ENCODE peak calls at places on chromosome 19, in four cellular contexts. H is endothelial cell of umbilical vein, Z is upper lobe of left lung, R is SK-N-SH. L is an unnamed sample.

GRCh38 chr19:42455621-42456081 is 12.9 kb upstream of the CXCL17 start:
- DNase-seq in Z (no peak), H (no peak), R (no peak), L (no peak)

GRCh38 chr19:42392165-42392564 is 2.1 kb upstream of the CNFN start:
- DNase-seq in H (no peak), Z (no peak), R (no peak), L (no peak)

GRCh38 chr19:14114854-14115253 is 2.7 kb downstream of the PRKACA start:
- DNase-seq in H (no peak), R (peak; percentile 60), Z (peak; percentile 67), L (peak; percentile 91)

GRCh38 chr19:5637971-5638370 is 15.1 kb downstream of the SAFB start:
- DNase-seq in R (no peak), Z (no peak), H (no peak), L (no peak)

GRCh38 chr19:35977446-35978222 is 17.4 kb upstream of the SDHAF1 start:
- DNase-seq in R (peak; percentile 59), Z (no peak), H (no peak), L (no peak)

GRCh38 chr19:45528149-45528743 is 21.0 kb downstream of the VASP start:
- DNase-seq in H (no peak), Z (no peak), R (no peak), L (no peak)

GRCh38 chr19:2302319-2303208 is 5.4 kb downstream of the LINGO3 start:
- DNase-seq in R (no peak), Z (peak; percentile 49), H (peak; percentile 36), L (peak; percentile 87)

GRCh38 chr19:17741456-17741855 is 9.8 kb upstream of the FCHO1 start:
- DNase-seq in Z (no peak), R (no peak), H (no peak), L (no peak)

GRCh38 chr19:34259367-34259865 is 5.1 kb downstream of the GARRE1 start:
- DNase-seq in Z (no peak), H (no peak), R (no peak), L (no peak)

GRCh38 chr19:13441810-13442512 is 64.3 kb downstream of the CACNA1A start:
- DNase-seq in H (peak; percentile 39), Z (no peak), R (no peak), L (no peak)

GRCh38 chr19:2375341-2376121 is 15.5 kb downstream of the TMPRSS9 start:
- DNase-seq in R (no peak), H (no peak), Z (no peak), L (no peak)

GRCh38 chr19:7602240-7602934 is 6.7 kb downstream of the CAMSAP3 start:
- DNase-seq in R (peak; percentile 12), Z (peak; percentile 75), H (no peak), L (no peak)

GRCh38 chr19:45640849-45641273 is 1.7 kb upstream of the EML2 start:
- DNase-seq in H (no peak), Z (peak; percentile 33), R (no peak), L (peak; percentile 83)

GRCh38 chr19:32866061-32866460 is 3.5 kb downstream of the SLC7A9 start:
- DNase-seq in R (no peak), Z (no peak), H (no peak), L (peak; percentile 51)

GRCh38 chr19:4225902-4226301 is 3.4 kb upstream of the EBI3 start:
- DNase-seq in Z (no peak), H (no peak), R (no peak), L (no peak)

GRCh38 chr19:16661480-16662034 is 618 bp downstream of the TMEM38A start:
- DNase-seq in H (no peak), Z (peak; percentile 27), R (peak; percentile 36), L (no peak)

GRCh38 chr19:15372470-15372869 is 7.1 kb downstream of the AKAP8 start:
- DNase-seq in Z (no peak), H (no peak), R (no peak), L (no peak)

GRCh38 chr19:15374105-15374651 is 5.4 kb downstream of the AKAP8 start:
- DNase-seq in Z (no peak), H (no peak), R (peak; percentile 26), L (peak; percentile 70)

GRCh38 chr19:15372891-15373301 is 6.7 kb downstream of the AKAP8 start:
- DNase-seq in R (peak; percentile 21), Z (no peak), H (no peak), L (peak; percentile 72)

GRCh38 chr19:15373644-15374043 is 5.9 kb downstream of the AKAP8 start:
- DNase-seq in Z (no peak), R (peak; percentile 25), H (no peak), L (peak; percentile 59)

DNA sequence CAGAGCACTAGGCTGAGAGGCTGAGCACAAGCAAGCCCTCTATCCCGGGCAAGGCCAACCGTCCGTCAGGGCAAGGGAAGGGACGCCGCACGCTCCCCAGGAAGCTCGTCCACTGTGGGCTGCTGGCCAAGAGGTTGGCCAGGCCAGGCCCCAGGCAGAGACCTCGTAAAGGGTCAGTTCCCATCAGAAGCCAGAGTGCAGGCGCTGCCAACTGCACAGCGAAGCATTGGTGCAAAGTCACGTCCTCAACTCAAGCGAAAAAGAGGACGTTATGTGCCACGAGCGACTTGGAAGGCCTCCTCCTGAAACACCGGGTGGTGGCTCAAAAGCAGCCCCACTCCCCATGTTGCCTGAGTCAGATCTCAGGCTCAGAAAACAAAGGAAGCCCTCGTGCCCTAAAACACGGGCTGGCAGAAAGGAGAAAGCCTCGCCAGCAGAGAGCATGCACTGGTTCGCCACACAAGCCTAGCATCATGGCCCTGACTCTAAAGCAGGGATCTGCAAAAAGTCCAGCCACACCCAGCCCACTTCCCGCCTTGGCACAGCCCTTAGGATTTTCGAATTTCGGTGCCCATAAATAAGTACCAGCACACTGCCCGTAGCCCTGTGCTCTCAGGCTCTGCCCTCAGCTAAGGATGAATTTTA is 4.7 kb downstream of the AKAP8 start:
- DNase-seq in H (peak; percentile 29), R (peak; percentile 43), Z (no peak), L (peak; percentile 85)
- TF ChIP-seq POLR2AphosphoS5 in H (no peak), R (no peak), Z (no peak), L (peak; percentile 93)

GRCh38 chr19:726993-727956 is 18.5 kb downstream of the PALM start:
- DNase-seq in Z (no peak), H (peak; percentile 14), R (no peak), L (no peak)
- H3K4me1 ChIP-seq in Z (peaks cover 19% of the 10 kb centered on the region), H (peaks cover 8% of the 10 kb centered on the region), R (no peaks in the 10 kb centered on the region), L (peaks cover 50% of the 10 kb centered on the region)

GRCh38 chr19:41324921-41325639 is 15.1 kb downstream of the CCDC97 start:
- DNase-seq in R (peak; percentile 81), H (peak; percentile 89), Z (peak; percentile 67), L (peak; percentile 87)

GRCh38 chr19:41327499-41328156 is 17.7 kb downstream of the CCDC97 start:
- DNase-seq in R (peak; percentile 44), Z (peak; percentile 94), H (peak; percentile 88), L (peak; percentile 98)

GRCh38 chr19:41325640-41325946 is 15.6 kb downstream of the CCDC97 start:
- DNase-seq in H (no peak), Z (no peak), R (no peak), L (peak; percentile 79)

GRCh38 chr19:41327076-41327475 is 17.1 kb downstream of the CCDC97 start:
- DNase-seq in R (no peak), H (no peak), Z (no peak), L (no peak)

DNA sequence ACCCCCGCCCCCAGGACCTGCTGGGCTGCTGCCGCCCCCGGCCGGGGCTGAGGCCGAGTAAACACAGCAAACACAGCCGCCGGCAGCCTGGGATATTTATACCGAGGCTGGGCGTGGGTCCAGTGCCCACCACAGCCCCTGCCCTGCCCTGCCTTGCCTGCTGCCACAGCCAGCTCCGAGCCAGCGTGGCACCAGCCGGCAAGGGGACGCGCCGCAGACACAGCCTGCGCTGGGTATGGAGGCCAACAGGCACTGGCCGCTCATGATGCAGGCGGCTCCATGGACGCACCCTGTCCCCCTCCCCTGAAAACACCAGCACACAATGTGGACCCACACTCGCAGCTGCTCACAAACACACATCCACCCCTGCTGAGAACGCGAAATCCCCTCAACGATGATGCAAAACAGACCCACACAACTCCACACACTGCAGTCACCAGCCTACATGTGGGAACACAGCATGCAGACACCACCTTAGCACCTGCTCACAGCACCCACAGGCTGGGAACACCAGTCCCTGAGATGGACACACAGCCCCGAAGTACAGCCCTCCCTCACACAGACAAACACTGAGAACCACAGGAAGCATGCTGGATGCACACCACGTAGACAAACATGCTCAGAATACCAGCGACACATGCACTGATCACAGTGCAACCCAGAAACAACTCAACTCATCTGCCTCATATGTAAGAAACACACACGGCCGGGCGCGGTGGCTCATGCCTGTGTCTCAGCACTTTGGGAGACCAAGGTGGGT is 16.2 kb downstream of the CCDC97 start:
- DNase-seq in Z (no peak), R (peak; percentile 81), H (peak; percentile 87), L (peak; percentile 89)
- H3K4me3 ChIP-seq in Z (no peak overlapping the region), R (peak overlapping the region; percentile 21), H (peak overlapping the region; percentile 12), L (peak overlapping the region; percentile 35)

GRCh38 chr19:51359294-51359693 is 6.9 kb downstream of the ETFB start:
- DNase-seq in Z (no peak), R (no peak), H (no peak), L (no peak)

GRCh38 chr19:51354103-51354741 is 12.0 kb downstream of the ETFB start:
- DNase-seq in H (no peak), R (no peak), Z (no peak), L (no peak)

GRCh38 chr19:51357952-51358351 is 8.2 kb downstream of the ETFB start:
- DNase-seq in H (no peak), Z (no peak), R (no peak), L (no peak)

GRCh38 chr19:51354742-51355148 is 11.4 kb downstream of the ETFB start:
- DNase-seq in Z (no peak), R (peak; percentile 53), H (no peak), L (no peak)

DNA sequence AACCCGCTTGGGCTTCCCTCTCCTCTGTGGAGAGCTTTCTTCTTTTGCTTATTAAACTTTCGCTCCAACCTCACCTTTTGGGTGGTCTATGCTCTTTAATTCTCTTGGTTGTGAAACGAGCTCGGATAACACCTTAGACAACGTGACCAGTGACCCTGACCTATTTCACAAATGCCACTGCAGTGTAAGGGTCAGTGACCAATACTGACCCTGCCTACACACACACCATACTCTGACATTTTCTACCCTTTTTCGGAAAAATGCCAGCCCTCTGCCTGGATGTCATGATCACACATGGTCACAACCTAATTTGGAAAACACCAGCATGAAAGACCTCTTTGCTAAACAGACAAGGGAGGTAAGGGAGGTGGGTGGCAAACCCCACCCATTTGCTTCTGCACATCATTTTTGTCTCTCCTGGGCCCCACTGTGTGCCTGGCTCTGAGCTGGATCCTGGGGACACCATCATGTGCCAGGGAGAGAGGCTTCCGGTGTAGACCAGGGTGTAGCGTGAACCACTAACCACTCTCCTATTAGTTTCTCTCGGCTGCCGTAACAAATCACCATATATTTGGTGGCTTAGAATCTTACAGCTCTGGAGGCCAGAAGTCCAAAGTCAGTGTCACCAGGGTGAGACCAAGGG is 9.9 kb downstream of the ETFB start:
- DNase-seq in R (no peak), Z (no peak), H (no peak), L (no peak)
- TF ChIP-seq POLR2AphosphoS5 in R (no peak), Z (no peak), H (no peak), L (no peak)

GRCh38 chr19:38698225-38699026 is 45.8 kb downstream of the CAPN12 start:
- DNase-seq in R (no peak), Z (no peak), H (no peak), L (no peak)
- H3K4me1 ChIP-seq in R (peaks cover 10% of the 10 kb centered on the region), Z (peaks cover 87% of the 10 kb centered on the region), H (peaks cover 16% of the 10 kb centered on the region), L (peaks cover 98% of the 10 kb centered on the region)

GRCh38 chr19:10404888-10405808 is 1.8 kb upstream of the CDC37 start:
- DNase-seq in H (no peak), R (peak; percentile 42), Z (no peak), L (no peak)
- H3K4me3 ChIP-seq in H (peak overlapping the region; percentile 95), R (peak overlapping the region; percentile 89), Z (no peak overlapping the region), L (peak overlapping the region; percentile 90)